ENCODE peak calls at places on chromosomes 13 and 19, in ten cellular contexts. L is colonic mucosa, X is AG09319, W is type B pancreatic cell, M is H9, H is fibroblast of mammary gland, O is Peyer's patch, G is thoracic aorta, A is osteocyte, D is fibroblast of lung. F is an unnamed sample.

GRCh38 chr13:48631441-48631840 is 22.3 kb upstream of the CYSLTR2 start:
- DNase-seq in M (no peak), X (no peak), O (no peak), D (no peak), A (no peak), L (no peak), W (no peak), G (no peak), H (no peak), F (no peak)

GRCh38 chr19:3006075-3006767 is 22.9 kb downstream of the TLE2 start:
- DNase-seq in G (no peak), D (no peak), M (peak), H (no peak), O (no peak), L (peak), X (no peak), A (no peak), W (no peak), F (no peak)

GRCh38 chr19:53424968-53425597 is 6.7 kb upstream of the ZNF761 start:
- DNase-seq in D (peak), A (no peak), M (peak), X (peak), G (peak), L (peak), H (peak), W (no peak), O (peak), F (peak)

GRCh38 chr13:59545007-59545406 is 618.7 kb downstream of the DIAPH3 start:
- DNase-seq in W (no peak), M (no peak), L (no peak), D (no peak), O (no peak), H (no peak), X (no peak), G (no peak), A (no peak), F (no peak)

GRCh38 chr13:40401911-40402776 is 264.3 kb downstream of the FOXO1 start:
- DNase-seq in L (peak), M (no peak), X (peak), H (peak), D (peak), O (peak), W (no peak), A (peak), G (peak), F (peak)

GRCh38 chr19:41351339-41352245 is 2.1 kb downstream of the TGFB1 start:
- DNase-seq in H (peak), M (peak), A (peak), X (no peak), W (no peak), O (peak), D (no peak), L (peak), G (no peak), F (peak)

GRCh38 chr13:42891591-42891990 is 100.5 kb downstream of the EPSTI1 start:
- DNase-seq in M (no peak), A (no peak), L (peak), D (no peak), H (no peak), W (no peak), O (no peak), G (no peak), X (no peak), F (no peak)

GRCh38 chr19:29831041-29831548 is 19.3 kb downstream of the CCNE1 start:
- DNase-seq in A (no peak), L (no peak), H (no peak), M (no peak), G (no peak), O (no peak), X (no peak), D (no peak), W (no peak), F (no peak)

GRCh38 chr19:7618771-7619510 is 10.4 kb downstream of the XAB2 start:
- DNase-seq in M (no peak), X (no peak), O (no peak), L (peak), H (no peak), D (no peak), A (no peak), G (no peak), W (no peak), F (no peak)

GRCh38 chr19:33390908-33391630 is 17.6 kb downstream of the CEBPG start:
- DNase-seq in D (no peak), A (no peak), H (no peak), W (no peak), G (no peak), M (no peak), X (no peak), L (no peak), O (no peak), F (no peak)

GRCh38 chr13:30847697-30848307 is 58.3 kb upstream of the MEDAG start:
- DNase-seq in X (peak), G (peak), O (no peak), L (no peak), W (no peak), M (no peak), H (peak), D (peak), A (no peak), F (no peak)

GRCh38 chr13:25046985-25047660 is 48.8 kb upstream of the PABPC3 start:
- DNase-seq in D (peak), O (no peak), M (peak), A (no peak), G (no peak), W (no peak), H (peak), X (no peak), L (no peak), F (peak)

GRCh38 chr13:78410164-78410563 is 193.2 kb downstream of the POU4F1 start:
- DNase-seq in D (no peak), H (no peak), A (no peak), M (no peak), G (no peak), X (no peak), L (no peak), O (no peak), W (no peak), F (no peak)

GRCh38 chr13:78409172-78409571 is 194.2 kb downstream of the POU4F1 start:
- DNase-seq in L (no peak), W (no peak), X (no peak), H (no peak), A (no peak), G (no peak), O (no peak), D (no peak), M (no peak), F (no peak)

GRCh38 chr13:78410847-78411246 is 192.5 kb downstream of the POU4F1 start:
- DNase-seq in A (no peak), W (no peak), X (no peak), D (no peak), O (no peak), M (no peak), L (no peak), G (no peak), H (no peak), F (no peak)

GRCh38 chr13:78413887-78414553 is 189.3 kb downstream of the POU4F1 start:
- DNase-seq in M (no peak), W (no peak), D (no peak), L (no peak), G (no peak), O (no peak), H (no peak), A (no peak), X (no peak), F (no peak)
- TF ChIP-seq CTCF in M (no peak), W (no peak), D (no peak), L (no peak), G (no peak), O (no peak), H (no peak), A (no peak), X (no peak), F (no peak)

GRCh38 chr13:52737900-52738299 is 1.7 kb downstream of the CNMD start:
- DNase-seq in G (no peak), X (no peak), M (no peak), D (no peak), A (no peak), H (no peak), W (no peak), O (no peak), L (no peak), F (no peak)

GRCh38 chr13:52736891-52737290 is 2.7 kb downstream of the CNMD start:
- DNase-seq in W (no peak), X (no peak), H (no peak), D (no peak), M (no peak), L (no peak), G (no peak), O (no peak), A (no peak), F (no peak)

GRCh38 chr13:52737451-52737850 is 2.2 kb downstream of the CNMD start:
- DNase-seq in M (no peak), D (no peak), W (no peak), X (no peak), O (no peak), H (no peak), A (no peak), G (no peak), L (no peak), F (no peak)

GRCh38 chr13:52739468-52740071 is at the start of gene CNMD:
- DNase-seq in M (peak), X (no peak), O (no peak), H (no peak), G (no peak), A (no peak), W (no peak), L (no peak), D (no peak), F (no peak)

DNA sequence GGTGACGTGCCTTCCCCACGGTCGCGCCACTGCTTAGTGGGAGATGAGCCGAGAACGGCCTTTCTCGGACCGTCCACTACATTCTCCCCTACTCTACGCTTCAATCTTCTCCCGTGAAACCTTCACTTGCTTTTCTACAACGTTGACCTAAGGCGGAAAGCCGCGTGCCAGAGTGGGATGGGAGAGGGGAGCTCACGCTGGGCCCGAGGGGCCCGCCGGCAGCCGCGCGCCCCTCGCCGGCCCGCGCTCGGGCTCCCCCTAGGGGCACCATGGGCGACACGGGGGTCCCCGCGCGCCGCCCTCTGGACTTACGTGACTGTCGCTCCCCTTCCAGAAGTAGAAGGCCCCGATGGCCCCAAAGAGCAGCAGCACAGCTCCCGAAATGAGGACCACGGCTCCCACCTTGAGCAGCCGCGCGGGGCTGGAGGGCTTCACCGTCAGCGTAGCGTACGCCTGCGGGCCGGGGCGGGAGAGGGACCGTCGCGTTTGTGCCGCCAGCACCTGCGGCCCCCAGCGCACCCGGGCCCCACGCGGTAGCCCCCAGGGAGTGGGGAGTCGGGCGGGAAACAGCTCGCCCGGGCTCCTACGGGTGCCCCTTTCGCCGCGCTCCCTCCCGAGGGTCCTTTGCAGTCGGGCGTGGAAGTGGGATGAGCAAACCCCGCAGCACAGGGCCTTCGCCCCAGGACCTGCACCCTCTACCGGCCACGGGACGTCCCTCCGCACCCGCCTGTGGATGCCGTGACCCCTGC is 727 bp downstream of the CNMD start:
- DNase-seq in G (no peak), M (peak), L (no peak), H (no peak), X (no peak), D (no peak), O (no peak), W (no peak), A (no peak), F (peak)
- TF ChIP-seq CTCF in G (no peak), M (peak), L (no peak), H (no peak), X (peak), D (peak), O (no peak), W (peak), A (no peak), F (peak)

GRCh38 chr13:29456419-29456818 is 139.1 kb downstream of the SLC7A1 start:
- DNase-seq in G (no peak), L (no peak), A (no peak), M (no peak), D (no peak), X (no peak), O (no peak), H (no peak), W (no peak), F (no peak)
- TF ChIP-seq CTCF in G (no peak), L (no peak), A (no peak), M (no peak), D (no peak), X (no peak), O (no peak), H (no peak), W (no peak), F (no peak)

GRCh38 chr19:4553092-4553695 is 6.3 kb downstream of the SEMA6B start:
- DNase-seq in O (no peak), D (no peak), A (no peak), X (no peak), W (no peak), H (no peak), L (no peak), M (no peak), G (no peak), F (no peak)
- TF ChIP-seq CTCF in O (no peak), D (no peak), A (no peak), X (no peak), W (no peak), H (no peak), L (no peak), M (no peak), G (no peak), F (no peak)

GRCh38 chr13:97161832-97162231 is 60.3 kb upstream of the MBNL2 start:
- DNase-seq in X (no peak), H (no peak), O (no peak), L (no peak), M (no peak), D (no peak), G (no peak), A (no peak), W (no peak), F (no peak)
- TF ChIP-seq CTCF in X (no peak), H (no peak), O (no peak), L (no peak), M (no peak), D (no peak), G (no peak), A (no peak), W (no peak), F (no peak)